ENCODE peak calls at places on chromosomes 6 and 20, in four cellular contexts. One of them, this sample, is unnamed.

GRCh38 chr20:44401052-44401769 is 45.7 kb downstream of the HNF4A start:
- DNase-seq in colonic mucosa: peak; percentile 89
- DNase-seq in fibroblast of pulmonary artery: no peak
- DNase-seq in AG20443: no peak
- DNase-seq in this sample: peak; percentile 86

GRCh38 chr20:39103732-39104131 is 141.6 kb downstream of the DHX35 start:
- DNase-seq in colonic mucosa: no peak
- DNase-seq in fibroblast of pulmonary artery: peak; percentile 10
- DNase-seq in AG20443: no peak
- DNase-seq in this sample: no peak

GRCh38 chr6:8794420-8794819 is 359.1 kb upstream of the SLC35B3 start:
- DNase-seq in colonic mucosa: no peak
- DNase-seq in fibroblast of pulmonary artery: no peak
- DNase-seq in AG20443: no peak
- DNase-seq in this sample: no peak

GRCh38 chr6:27406085-27406484 is 17.5 kb downstream of the ZNF391 start:
- DNase-seq in colonic mucosa: no peak
- DNase-seq in fibroblast of pulmonary artery: no peak
- DNase-seq in AG20443: no peak
- DNase-seq in this sample: no peak

GRCh38 chr6:44388876-44389275 is 1.4 kb downstream of the CDC5L start:
- DNase-seq in colonic mucosa: no peak
- DNase-seq in fibroblast of pulmonary artery: no peak
- DNase-seq in AG20443: no peak
- DNase-seq in this sample: no peak

GRCh38 chr6:125846292-125847024 is 55.7 kb downstream of the NCOA7 start:
- DNase-seq in colonic mucosa: no peak
- DNase-seq in fibroblast of pulmonary artery: no peak
- DNase-seq in AG20443: no peak
- DNase-seq in this sample: no peak

GRCh38 chr6:132246632-132247270 is 154.5 kb downstream of the MOXD1 start:
- DNase-seq in colonic mucosa: no peak
- DNase-seq in fibroblast of pulmonary artery: no peak
- DNase-seq in AG20443: no peak
- DNase-seq in this sample: no peak

GRCh38 chr6:33837971-33838665 is 34.3 kb upstream of the MLN start:
- DNase-seq in colonic mucosa: no peak
- DNase-seq in fibroblast of pulmonary artery: peak; percentile 56
- DNase-seq in AG20443: peak; percentile 67
- DNase-seq in this sample: no peak

GRCh38 chr6:92271101-92271500 is 1148.3 kb downstream of the EPHA7 start:
- DNase-seq in colonic mucosa: no peak
- DNase-seq in fibroblast of pulmonary artery: no peak
- DNase-seq in AG20443: no peak
- DNase-seq in this sample: no peak

GRCh38 chr6:160398674-160399271 is 50.6 kb downstream of the SLC22A3 start:
- DNase-seq in colonic mucosa: no peak
- DNase-seq in fibroblast of pulmonary artery: peak; percentile 66
- DNase-seq in AG20443: no peak
- DNase-seq in this sample: no peak

This sample was measured in mucosa of descending colon.